ENCODE peak calls at places on chromosome 18, in nine cellular contexts. X is COR-L47, Y is heart left ventricle, H is aorta, O is chondrocyte, M is AG09309, F is Peyer's patch, D is T1000, I is HTR-8/SVneo. K is an unnamed sample.

GRCh38 chr18:41881285-41881684 is 73.7 kb upstream of the PIK3C3 start:
- DNase-seq in X (no peak), Y (no peak), H (no peak), O (no peak), M (no peak), F (no peak), D (no peak), I (no peak), K (no peak)

GRCh38 chr18:41645600-41646360 is 309.3 kb upstream of the PIK3C3 start:
- DNase-seq in X (peak), Y (no peak), H (no peak), O (no peak), M (no peak), F (no peak), D (no peak), I (no peak), K (peak)

GRCh38 chr18:32431753-32432152 is 38.9 kb downstream of the GAREM1 start:
- DNase-seq in X (no peak), Y (no peak), H (no peak), O (no peak), M (no peak), F (no peak), D (no peak), I (no peak), K (no peak)

GRCh38 chr18:11850821-11851155 is 425 bp upstream of the CHMP1B start:
- DNase-seq in X (no peak), Y (no peak), H (no peak), O (no peak), M (no peak), F (no peak), D (no peak), I (no peak), K (peak)

GRCh38 chr18:11948852-11949523 is 32.3 kb upstream of the IMPA2 start:
- DNase-seq in X (no peak), Y (no peak), H (peak), O (no peak), M (no peak), F (no peak), D (no peak), I (no peak), K (no peak)

GRCh38 chr18:76660571-76661192 is 161.7 kb upstream of the ZNF236 start:
- DNase-seq in X (no peak), Y (no peak), H (no peak), O (no peak), M (no peak), F (no peak), D (no peak), I (no peak), K (no peak)

GRCh38 chr18:4453712-4454547 is 1.2 kb downstream of the DLGAP1 start:
- DNase-seq in X (no peak), Y (no peak), H (peak), O (peak), M (no peak), F (no peak), D (peak), I (no peak), K (no peak)

GRCh38 chr18:63763831-63764600 is 11.2 kb upstream of the SERPINB7 start:
- DNase-seq in X (no peak), Y (no peak), H (no peak), O (no peak), M (no peak), F (no peak), D (no peak), I (no peak), K (no peak)

GRCh38 chr18:45837283-45838070 is 12.0 kb downstream of the SIGLEC15 start:
- DNase-seq in X (no peak), Y (peak), H (peak), O (no peak), M (no peak), F (no peak), D (no peak), I (no peak), K (peak)

GRCh38 chr18:28512357-28512756 is 335.4 kb upstream of the CDH2 start:
- DNase-seq in X (no peak), Y (no peak), H (no peak), O (no peak), M (no peak), F (no peak), D (no peak), I (no peak), K (no peak)

GRCh38 chr18:50469380-50469781 is 90.5 kb upstream of the MAPK4 start:
- DNase-seq in X (no peak), Y (peak), H (peak), O (no peak), M (no peak), F (no peak), D (no peak), I (no peak), K (no peak)

GRCh38 chr18:59140287-59140885 is 702 bp downstream of the SEC11C start:
- DNase-seq in X (peak), Y (peak), H (no peak), O (no peak), M (no peak), F (peak), D (peak), I (peak), K (peak)

GRCh38 chr18:63409301-63409700 is 13.0 kb downstream of the VPS4B start:
- DNase-seq in X (no peak), Y (no peak), H (no peak), O (no peak), M (no peak), F (no peak), D (no peak), I (no peak), K (no peak)

GRCh38 chr18:58887613-58887963 is 22.9 kb downstream of the ZNF532 start:
- DNase-seq in X (no peak), Y (peak), H (peak), O (no peak), M (no peak), F (peak), D (no peak), I (peak), K (no peak)

GRCh38 chr18:63025251-63025710 is 294.3 kb downstream of the BCL2 start:
- DNase-seq in X (peak), Y (no peak), H (peak), O (no peak), M (no peak), F (no peak), D (no peak), I (no peak), K (peak)

GRCh38 chr18:26461405-26461804 is 86.9 kb downstream of the KCTD1 start:
- DNase-seq in X (peak), Y (no peak), H (no peak), O (no peak), M (no peak), F (no peak), D (no peak), I (no peak), K (no peak)

GRCh38 chr18:22613788-22614187 is 196.1 kb upstream of the CTAGE1 start:
- DNase-seq in X (no peak), Y (no peak), H (no peak), O (no peak), M (peak), F (no peak), D (no peak), I (no peak), K (no peak)

GRCh38 chr18:48874701-48875162 is 76.0 kb downstream of the SMAD7 start:
- DNase-seq in X (no peak), Y (no peak), H (peak), O (peak), M (no peak), F (no peak), D (no peak), I (no peak), K (no peak)

GRCh38 chr18:48392266-48392665 is 16.9 kb downstream of the ZBTB7C start:
- DNase-seq in X (no peak), Y (no peak), H (no peak), O (no peak), M (no peak), F (no peak), D (no peak), I (no peak), K (no peak)

GRCh38 chr18:36365836-36366775 is 68.6 kb downstream of the FHOD3 start:
- DNase-seq in X (no peak), Y (no peak), H (no peak), O (no peak), M (no peak), F (no peak), D (no peak), I (no peak), K (no peak)

GRCh38 chr18:50695431-50696176 is 124.2 kb downstream of the MRO start:
- DNase-seq in X (no peak), Y (no peak), H (no peak), O (no peak), M (no peak), F (no peak), D (no peak), I (no peak), K (no peak)

GRCh38 chr18:63683152-63683551 is 19.6 kb upstream of the SERPINB11 start:
- DNase-seq in X (no peak), Y (no peak), H (no peak), O (no peak), M (peak), F (no peak), D (peak), I (peak), K (no peak)

GRCh38 chr18:35836932-35837331 is 135.5 kb upstream of the RMP24 start:
- DNase-seq in X (no peak), Y (no peak), H (no peak), O (no peak), M (no peak), F (no peak), D (no peak), I (no peak), K (no peak)